ENCODE peak calls at places on chromosomes 5 and 9, in ten cellular contexts. X, M, Z, N, E, K, P, V, H and J are unnamed samples.

GRCh38 chr9:137079401-137079787 is 2.1 kb downstream of the UAP1L1 start:
- DNase-seq in P (no peak), Z (no peak), E (no peak), H (no peak), M (no peak), X (no peak), N (no peak), K (no peak), V (no peak), J (no peak)

GRCh38 chr5:28301676-28302075 is 1263.3 kb upstream of the CDH9 start:
- DNase-seq in H (no peak), E (no peak), Z (no peak), N (no peak), V (no peak), P (no peak), X (no peak), K (no peak), M (no peak), J (peak)

GRCh38 chr5:179257190-179257741 is 88.0 kb downstream of the ADAMTS2 start:
- DNase-seq in N (no peak), M (no peak), V (no peak), Z (no peak), P (peak), H (no peak), E (peak), X (no peak), K (no peak), J (no peak)

GRCh38 chr5:94376672-94377345 is 241.6 kb downstream of the KIAA0825 start:
- DNase-seq in M (no peak), N (no peak), K (peak), X (no peak), H (peak), Z (no peak), P (no peak), E (no peak), V (no peak), J (no peak)

GRCh38 chr5:16582081-16582480 is 34.7 kb downstream of the RETREG1 start:
- DNase-seq in H (no peak), P (no peak), N (no peak), E (no peak), V (no peak), M (no peak), X (no peak), Z (no peak), K (no peak), J (no peak)

GRCh38 chr5:177478711-177479646 is 5.5 kb upstream of the DBN1 start:
- DNase-seq in P (no peak), H (peak), M (no peak), N (no peak), E (peak), X (no peak), K (peak), V (peak), Z (no peak), J (no peak)

GRCh38 chr5:98770158-98770910 is 3.1 kb upstream of the RGMB start:
- DNase-seq in P (no peak), K (peak), V (peak), M (no peak), E (peak), X (peak), Z (peak), H (peak), N (peak), J (peak)

GRCh38 chr5:168179185-168179584 is 112.3 kb upstream of the WWC1 start:
- DNase-seq in K (peak), N (no peak), V (no peak), E (no peak), M (no peak), X (no peak), P (no peak), H (no peak), Z (no peak), J (no peak)

GRCh38 chr9:115596743-115597080 is 478.8 kb upstream of the TNC start:
- DNase-seq in X (no peak), K (no peak), H (no peak), N (no peak), V (no peak), M (no peak), E (no peak), P (no peak), Z (no peak), J (no peak)

GRCh38 chr5:98763001-98763630 is 10.3 kb upstream of the RGMB start:
- DNase-seq in Z (no peak), P (peak), K (no peak), V (no peak), X (no peak), N (no peak), E (peak), H (no peak), M (no peak), J (peak)